ENCODE peak calls at places on chromosomes 7 and 10, in seven cellular contexts. B, X, V, J, P, S and L are unnamed samples. For H3K27me3, the result is how much of the 10 kb centered on the place peaks cover.

GRCh38 chr7:45971171-45971570 is 50.1 kb upstream of the IGFBP3 start:
- DNase-seq in X (no peak), S (no peak), P (no peak), B (no peak), J (no peak), V (no peak), L (no peak)

GRCh38 chr7:70997275-70997674 is 134.7 kb upstream of the GALNT17 start:
- DNase-seq in X (no peak), J (no peak), P (no peak), B (no peak), V (no peak), S (no peak), L (peak)

GRCh38 chr10:72229261-72230251 is 13.5 kb upstream of the ASCC1 start:
- DNase-seq in J (no peak), X (peak), P (no peak), B (no peak), S (no peak), V (no peak), L (peak)

GRCh38 chr7:50783304-50783703 is 608 bp upstream of the GRB10 start:
- DNase-seq in B (no peak), S (no peak), V (no peak), X (no peak), J (no peak), P (no peak), L (no peak)

GRCh38 chr7:95335093-95335492 is 10.8 kb upstream of the PON1 start:
- DNase-seq in J (peak), P (no peak), V (no peak), S (no peak), X (peak), B (no peak), L (peak)

GRCh38 chr10:129657297-129657974 is 190.4 kb downstream of the MGMT start:
- DNase-seq in X (no peak), S (no peak), V (no peak), P (no peak), J (no peak), B (no peak), L (no peak)

GRCh38 chr7:53119514-53119933 is 84.1 kb downstream of the POM121L12 start:
- DNase-seq in P (no peak), V (no peak), B (no peak), S (no peak), J (peak), X (no peak), L (no peak)

GRCh38 chr10:44958196-44958896 is 1.3 kb upstream of the RASSF4 start:
- DNase-seq in V (no peak), P (no peak), S (no peak), X (peak), B (no peak), J (peak), L (peak)

GRCh38 chr10:66940950-66941349 is 15.1 kb downstream of the LRRTM3 start:
- DNase-seq in X (no peak), V (no peak), J (no peak), S (no peak), P (no peak), B (no peak), L (peak)

GRCh38 chr10:85032981-85033380 is 704.6 kb downstream of the CCSER2 start:
- DNase-seq in V (no peak), P (no peak), X (no peak), S (no peak), J (no peak), B (no peak), L (no peak)

GRCh38 chr10:3622427-3622826 is 162.6 kb downstream of the KLF6 start:
- DNase-seq in P (no peak), B (no peak), X (no peak), V (no peak), J (no peak), S (no peak), L (no peak)

GRCh38 chr10:110556296-110556695 is 11.2 kb upstream of the SMC3 start:
- DNase-seq in J (no peak), V (no peak), S (no peak), P (no peak), B (no peak), X (no peak), L (no peak)

GRCh38 chr7:141884544-141885227 is 31.5 kb upstream of the OR9A4 start:
- DNase-seq in J (no peak), P (no peak), V (no peak), S (no peak), X (no peak), B (no peak), L (no peak)

GRCh38 chr10:88091490-88092061 is 228.2 kb downstream of the PTEN start:
- DNase-seq in S (peak), V (no peak), X (no peak), P (no peak), B (no peak), J (peak), L (no peak)

GRCh38 chr10:79018591-79019011 is 50.2 kb upstream of the ZMIZ1 start:
- DNase-seq in B (no peak), V (peak), S (peak), P (peak), X (no peak), J (peak), L (no peak)

GRCh38 chr7:107948645-107949442 is 54.1 kb downstream of the LAMB1 start:
- DNase-seq in X (peak), P (no peak), S (no peak), V (no peak), B (no peak), J (peak), L (peak)

GRCh38 chr7:46156039-46156438 is 235.0 kb upstream of the IGFBP3 start:
- DNase-seq in J (no peak), S (no peak), B (no peak), V (no peak), X (no peak), P (no peak), L (no peak)

GRCh38 chr7:135862586-135863361 is 114.2 kb upstream of the FAM180A start:
- DNase-seq in S (no peak), J (no peak), P (no peak), B (no peak), V (no peak), X (no peak), L (no peak)

GRCh38 chr10:123991622-123992570 is 100.3 kb upstream of the CPXM2 start:
- DNase-seq in V (peak), B (no peak), P (no peak), J (no peak), S (no peak), X (peak), L (peak)

GRCh38 chr7:2719007-2719406 is 31.0 kb downstream of the AMZ1 start:
- DNase-seq in V (no peak), S (no peak), P (peak), J (no peak), B (no peak), X (peak), L (peak)

GRCh38 chr10:131159771-131160170 is 151.8 kb downstream of the TCERG1L start:
- DNase-seq in X (no peak), J (no peak), P (no peak), B (no peak), V (peak), S (no peak), L (no peak)

GRCh38 chr7:41732279-41733062 is 29.6 kb upstream of the INHBA start:
- DNase-seq in V (peak), S (no peak), B (no peak), P (no peak), J (peak), X (peak), L (peak)

GRCh38 chr7:132065973-132066611 is 509.7 kb upstream of the PODXL start:
- DNase-seq in X (peak), S (no peak), V (no peak), J (no peak), P (no peak), B (no peak), L (peak)

GRCh38 chr7:86326847-86327246 is 316.9 kb upstream of the GRM3 start:
- DNase-seq in S (no peak), V (no peak), P (no peak), B (no peak), J (no peak), X (no peak), L (no peak)

GRCh38 chr7:115004121-115004520 is 82.2 kb downstream of the MDFIC start:
- DNase-seq in P (no peak), X (peak), J (peak), V (no peak), B (no peak), S (no peak), L (no peak)

GRCh38 chr7:100509213-100509612 is 25.5 kb downstream of the NYAP1 start:
- DNase-seq in J (peak), V (peak), X (peak), S (peak), B (no peak), P (no peak), L (no peak)

GRCh38 chr10:95445223-95445836 is 115.8 kb downstream of the SORBS1 start:
- DNase-seq in S (peak), V (no peak), P (no peak), J (peak), X (peak), B (peak), L (peak)

GRCh38 chr7:106640368-106641141 is 20.4 kb downstream of the CCDC71L start:
- DNase-seq in X (peak), P (no peak), J (peak), B (no peak), S (no peak), V (no peak), L (peak)

GRCh38 chr7:151876112-151876898 is 610 bp downstream of the PRKAG2 start:
- DNase-seq in V (peak), X (peak), S (peak), P (peak), B (peak), J (no peak), L (peak)

GRCh38 chr7:106100863-106101262 is 11.2 kb downstream of the SYPL1 start:
- DNase-seq in J (no peak), X (no peak), P (no peak), V (no peak), S (no peak), B (no peak), L (no peak)

GRCh38 chr10:6382081-6382480 is 179.3 kb downstream of the PFKFB3 start:
- DNase-seq in P (no peak), B (no peak), J (no peak), X (peak), V (no peak), S (no peak), L (peak)

GRCh38 chr7:45256309-45256708 is 98.7 kb downstream of the RAMP3 start:
- DNase-seq in X (no peak), V (no peak), B (no peak), P (no peak), J (no peak), S (no peak), L (no peak)

GRCh38 chr10:94366382-94366781 is 3.6 kb upstream of the NOC3L start:
- DNase-seq in B (no peak), J (no peak), X (no peak), P (no peak), V (no peak), S (no peak), L (no peak)

GRCh38 chr10:94370501-94370900 is 7.8 kb upstream of the NOC3L start:
- DNase-seq in B (no peak), P (no peak), S (no peak), J (no peak), V (no peak), X (no peak), L (no peak)
- H3K4me3 ChIP-seq in B (no peak), P (no peak), S (no peak), J (no peak), V (no peak), X (no peak), L (no peak)

GRCh38 chr10:36345770-36346169 is 703.7 kb upstream of the FZD8 start:
- DNase-seq in B (no peak), X (peak), S (no peak), V (no peak), P (no peak), J (no peak), L (peak)
- H3K27me3 ChIP-seq in B (under half), X (under half), S (under half), V (under half), P (under half), J (under half), L (under half)

DNA sequence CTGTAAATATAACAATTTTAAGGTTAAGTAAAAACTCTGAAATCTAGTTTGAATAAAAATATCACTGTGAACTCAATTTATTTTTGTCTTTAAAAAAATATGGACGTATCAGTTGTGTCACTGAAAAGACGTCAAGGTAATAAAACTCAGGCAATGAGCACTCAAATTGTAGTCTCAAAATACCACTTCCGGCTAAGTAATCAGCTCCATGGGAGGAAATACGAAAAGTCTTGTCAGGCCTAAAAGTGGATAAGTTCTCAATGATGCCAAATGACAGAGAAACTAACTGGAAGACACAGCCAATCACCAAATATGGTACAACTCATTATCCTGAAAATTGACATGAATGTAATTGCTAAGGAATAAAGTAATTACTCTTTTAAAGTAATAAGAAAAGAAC is 719 bp downstream of the CALN1 start:
- DNase-seq in S (no peak), B (no peak), P (no peak), X (no peak), J (no peak), V (no peak), L (no peak)
- H3K4me3 ChIP-seq in S (no peak), B (no peak), P (no peak), X (no peak), J (no peak), V (no peak), L (no peak)

GRCh38 chr7:128915841-128916642 is 5.5 kb upstream of the KCP start:
- DNase-seq in P (no peak), X (no peak), B (no peak), V (no peak), J (no peak), S (no peak), L (no peak)

GRCh38 chr7:128915271-128915819 is 4.8 kb upstream of the KCP start:
- DNase-seq in B (no peak), J (no peak), V (no peak), X (no peak), S (no peak), P (no peak), L (no peak)

GRCh38 chr7:128916643-128916915 is 6.1 kb upstream of the KCP start:
- DNase-seq in P (no peak), V (no peak), X (no peak), B (no peak), J (no peak), S (no peak), L (no peak)

GRCh38 chr7:128913856-128914565 is 3.5 kb upstream of the KCP start:
- DNase-seq in P (no peak), S (no peak), V (peak), X (no peak), J (no peak), B (no peak), L (no peak)

GRCh38 chr7:128914566-128915151 is 4.2 kb upstream of the KCP start:
- DNase-seq in S (no peak), P (no peak), X (no peak), J (no peak), B (no peak), V (peak), L (no peak)
- H3K27me3 ChIP-seq in S (under half), P (under half), X (half or more), J (under half), B (half or more), V (half or more), L (half or more)